ENCODE peak calls at places on chromosome X, in nine cellular contexts. C is brain microvascular endothelial cell, X is GM12865, N is hepatocyte, S is transverse colon, V is lung, G is HFF-Myc, A is endodermal cell, O is testis. M is an unnamed sample.

GRCh38 chrX:110414679-110415439 is 56.2 kb downstream of the RTL9 start:
- DNase-seq in C (peak; percentile 34), X (peak; percentile 43), N (no peak), S (no peak), V (no peak), G (no peak), A (no peak), O (no peak), M (peak; percentile 42)

GRCh38 chrX:49610718-49611310 is 12.0 kb downstream of the GAGE1 start:
- DNase-seq in C (no peak), X (no peak), N (peak; percentile 43), S (no peak), V (no peak), G (no peak), A (no peak), O (no peak), M (no peak)

GRCh38 chrX:6890862-6891261 is 256.6 kb upstream of the STS start:
- DNase-seq in C (no peak), X (no peak), N (no peak), S (no peak), V (no peak), G (no peak), A (no peak), O (no peak), M (no peak)

GRCh38 chrX:40151211-40152172 is 53.7 kb upstream of the BCOR start:
- DNase-seq in C (no peak), X (no peak), N (peak; percentile 78), S (no peak), V (no peak), G (no peak), A (peak; percentile 80), O (no peak), M (no peak)

GRCh38 chrX:71859637-71860036 is 51.0 kb upstream of the NHSL2 start:
- DNase-seq in C (peak; percentile 37), X (peak; percentile 41), N (peak; percentile 62), S (no peak), V (peak; percentile 44), G (no peak), A (peak; percentile 67), O (peak; percentile 42), M (no peak)

GRCh38 chrX:85052636-85053343 is 49.1 kb downstream of the APOOL start:
- DNase-seq in C (peak; percentile 14), X (no peak), N (no peak), S (no peak), V (no peak), G (peak; percentile 6), A (no peak), O (no peak), M (peak; percentile 45)

GRCh38 chrX:65667503-65668355 is at the start of gene MSN:
- DNase-seq in C (peak; percentile 31), X (peak; percentile 84), N (peak; percentile 59), S (peak; percentile 76), V (peak; percentile 78), G (no peak), A (peak; percentile 85), O (peak; percentile 71), M (no peak)

GRCh38 chrX:79336869-79337815 is 30.0 kb downstream of the ITM2A start:
- DNase-seq in C (no peak), X (no peak), N (no peak), S (no peak), V (no peak), G (no peak), A (no peak), O (no peak), M (no peak)

GRCh38 chrX:105829006-105829405 is 6.7 kb downstream of the NRK start:
- DNase-seq in C (no peak), X (no peak), N (no peak), S (no peak), V (no peak), G (no peak), A (no peak), O (no peak), M (no peak)

GRCh38 chrX:118353081-118353850 is 7.4 kb downstream of the WDR44 start:
- DNase-seq in C (no peak), X (peak; percentile 46), N (no peak), S (no peak), V (no peak), G (no peak), A (no peak), O (no peak), M (no peak)

GRCh38 chrX:148573119-148573518 is 72.7 kb downstream of the AFF2 start:
- DNase-seq in C (no peak), X (no peak), N (no peak), S (no peak), V (no peak), G (no peak), A (peak; percentile 62), O (no peak), M (no peak)

GRCh38 chrX:10989386-10989785 is 121.7 kb upstream of the HCCS start:
- DNase-seq in C (peak; percentile 7), X (no peak), N (no peak), S (no peak), V (no peak), G (no peak), A (peak; percentile 51), O (no peak), M (no peak)

GRCh38 chrX:104130808-104131207 is 18.5 kb downstream of the ZCCHC18 start:
- DNase-seq in C (no peak), X (no peak), N (no peak), S (no peak), V (no peak), G (no peak), A (no peak), O (no peak), M (no peak)

GRCh38 chrX:21766101-21766500 is 8.2 kb upstream of the SMPX start:
- DNase-seq in C (no peak), X (no peak), N (no peak), S (no peak), V (no peak), G (no peak), A (no peak), O (no peak), M (no peak)

GRCh38 chrX:56802921-56803848 is 74.1 kb downstream of the NBDY start:
- DNase-seq in C (peak; percentile 55), X (peak; percentile 80), N (peak; percentile 61), S (peak; percentile 83), V (peak; percentile 81), G (no peak), A (peak; percentile 89), O (peak; percentile 62), M (no peak)

GRCh38 chrX:69066966-69067525 is 98.2 kb downstream of the PJA1 start:
- DNase-seq in C (no peak), X (no peak), N (no peak), S (no peak), V (no peak), G (no peak), A (peak; percentile 32), O (no peak), M (no peak)

GRCh38 chrX:9171841-9172240 is 137.9 kb upstream of the FAM9B start:
- DNase-seq in C (no peak), X (no peak), N (no peak), S (no peak), V (no peak), G (no peak), A (no peak), O (no peak), M (peak; percentile 25)

GRCh38 chrX:110241816-110242215 is 76.1 kb downstream of the AMMECR1 start:
- DNase-seq in C (peak; percentile 2), X (no peak), N (no peak), S (peak; percentile 11), V (no peak), G (no peak), A (no peak), O (peak; percentile 18), M (no peak)

GRCh38 chrX:15465896-15466651 is 27.1 kb downstream of the PIR start:
- DNase-seq in C (no peak), X (peak; percentile 3), N (no peak), S (no peak), V (no peak), G (no peak), A (peak; percentile 86), O (no peak), M (no peak)

GRCh38 chrX:15469613-15470012 is 23.5 kb downstream of the PIR start:
- DNase-seq in C (no peak), X (no peak), N (no peak), S (no peak), V (no peak), G (no peak), A (no peak), O (no peak), M (no peak)

GRCh38 chrX:15465347-15465746 is 27.8 kb downstream of the PIR start:
- DNase-seq in C (no peak), X (peak; percentile 29), N (no peak), S (no peak), V (no peak), G (peak; percentile 70), A (no peak), O (no peak), M (peak; percentile 54)

GRCh38 chrX:15471016-15471415 is 22.1 kb downstream of the PIR start:
- DNase-seq in C (peak; percentile 68), X (peak; percentile 67), N (peak; percentile 84), S (peak; percentile 71), V (peak; percentile 71), G (no peak), A (peak; percentile 90), O (peak; percentile 69), M (no peak)

DNA sequence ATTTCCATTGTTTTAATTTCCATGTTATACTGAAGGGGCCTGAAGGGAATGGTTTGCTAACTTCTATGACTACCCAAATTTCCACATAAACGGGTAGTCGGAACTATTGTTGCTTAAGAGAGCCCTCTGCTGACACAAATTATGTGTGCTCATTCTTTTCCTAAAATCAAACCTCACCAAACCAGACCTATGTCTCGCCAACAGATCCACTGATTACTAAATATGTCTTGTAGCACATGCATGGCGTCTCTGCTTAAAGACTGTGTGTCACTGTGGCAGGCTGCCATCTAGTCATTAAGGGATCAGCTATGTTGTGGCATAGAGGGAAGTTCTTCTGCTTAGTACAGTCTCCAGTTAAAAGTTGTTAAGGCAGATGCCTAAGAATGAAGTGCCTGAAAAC is 25.1 kb downstream of the PIR start:
- DNase-seq in C (peak; percentile 20), X (peak; percentile 30), N (peak; percentile 62), S (peak; percentile 12), V (no peak), G (no peak), A (peak; percentile 46), O (no peak), M (peak; percentile 12)
- TF ChIP-seq CTCF in C (peak; percentile 32), X (peak; percentile 24), N (peak; percentile 74), S (no peak), V (peak; percentile 15), G (peak; percentile 34), A (peak; percentile 70), O (peak; percentile 32), M (peak; percentile 39)

GRCh38 chrX:38898261-38898660 is 97.0 kb downstream of the MID1IP1 start:
- DNase-seq in C (no peak), X (no peak), N (no peak), S (no peak), V (no peak), G (no peak), A (no peak), O (no peak), M (no peak)
- H3K4me3 ChIP-seq in C (no peak overlapping the region), X (no peak overlapping the region), N (no peak overlapping the region), S (no peak overlapping the region), V (no peak overlapping the region), G (no peak overlapping the region), A (no peak overlapping the region), O (no peak overlapping the region), M (no peak overlapping the region)

GRCh38 chrX:139936259-139936658 is 3.4 kb upstream of the ATP11C start:
- DNase-seq in C (no peak), X (peak; percentile 18), N (no peak), S (no peak), V (no peak), G (no peak), A (no peak), O (no peak), M (no peak)
- TF ChIP-seq CTCF in C (no peak), X (no peak), N (no peak), S (no peak), V (no peak), G (no peak), A (peak; percentile 69), O (no peak), M (no peak)

GRCh38 chrX:136064661-136065043 is 79.4 kb downstream of the SLC9A6 start:
- DNase-seq in C (no peak), X (no peak), N (no peak), S (no peak), V (no peak), G (no peak), A (no peak), O (no peak), M (no peak)
- H3K4me3 ChIP-seq in C (no peak overlapping the region), X (no peak overlapping the region), N (no peak overlapping the region), S (no peak overlapping the region), V (no peak overlapping the region), G (no peak overlapping the region), A (no peak overlapping the region), O (no peak overlapping the region), M (no peak overlapping the region)

M was measured in BJ.